ENCODE peak calls at places on chromosomes 7 and 10, in six cellular contexts. One of them, this sample, is unnamed.

GRCh38 chr7:711967-712600 is 14.4 kb upstream of the DNAAF5 start:
- DNase-seq in cardiac muscle cell: peak; percentile 36
- DNase-seq in AG04450: no peak
- DNase-seq in choroid plexus epithelial cell: no peak
- DNase-seq in psoas muscle: no peak
- DNase-seq in left ventricle myocardium inferior: no peak
- DNase-seq in this sample: no peak

GRCh38 chr10:60099998-60100747 is 193.8 kb upstream of the CCDC6 start:
- DNase-seq in cardiac muscle cell: peak; percentile 59
- DNase-seq in AG04450: peak; percentile 16
- DNase-seq in choroid plexus epithelial cell: peak; percentile 78
- DNase-seq in psoas muscle: no peak
- DNase-seq in left ventricle myocardium inferior: no peak
- DNase-seq in this sample: peak; percentile 63

GRCh38 chr10:74290703-74291102 is 139.7 kb downstream of the ADK start:
- DNase-seq in cardiac muscle cell: peak; percentile 58
- DNase-seq in AG04450: no peak
- DNase-seq in choroid plexus epithelial cell: peak; percentile 78
- DNase-seq in psoas muscle: no peak
- DNase-seq in left ventricle myocardium inferior: no peak
- DNase-seq in this sample: peak; percentile 78

GRCh38 chr7:82477733-82478515 is 34.3 kb upstream of the CACNA2D1 start:
- DNase-seq in cardiac muscle cell: no peak
- DNase-seq in AG04450: no peak
- DNase-seq in choroid plexus epithelial cell: no peak
- DNase-seq in psoas muscle: no peak
- DNase-seq in left ventricle myocardium inferior: no peak
- DNase-seq in this sample: no peak

GRCh38 chr10:58280982-58281752 is 12.2 kb downstream of the CISD1 start:
- DNase-seq in cardiac muscle cell: no peak
- DNase-seq in AG04450: no peak
- DNase-seq in choroid plexus epithelial cell: no peak
- DNase-seq in psoas muscle: no peak
- DNase-seq in left ventricle myocardium inferior: no peak
- DNase-seq in this sample: peak; percentile 34

GRCh38 chr10:127923646-127924045 is 16.7 kb downstream of the PTPRE start:
- DNase-seq in cardiac muscle cell: no peak
- DNase-seq in AG04450: no peak
- DNase-seq in choroid plexus epithelial cell: no peak
- DNase-seq in psoas muscle: no peak
- DNase-seq in left ventricle myocardium inferior: no peak
- DNase-seq in this sample: no peak

GRCh38 chr7:27175626-27176342 is 1.7 kb upstream of the HOXA10 start:
- DNase-seq in cardiac muscle cell: no peak
- DNase-seq in AG04450: no peak
- DNase-seq in choroid plexus epithelial cell: no peak
- DNase-seq in psoas muscle: no peak
- DNase-seq in left ventricle myocardium inferior: peak; percentile 2
- DNase-seq in this sample: no peak

GRCh38 chr7:76091506-76091905 is 43.6 kb downstream of the MDH2 start:
- DNase-seq in cardiac muscle cell: no peak
- DNase-seq in AG04450: no peak
- DNase-seq in choroid plexus epithelial cell: no peak
- DNase-seq in psoas muscle: no peak
- DNase-seq in left ventricle myocardium inferior: no peak
- DNase-seq in this sample: no peak

DNA sequence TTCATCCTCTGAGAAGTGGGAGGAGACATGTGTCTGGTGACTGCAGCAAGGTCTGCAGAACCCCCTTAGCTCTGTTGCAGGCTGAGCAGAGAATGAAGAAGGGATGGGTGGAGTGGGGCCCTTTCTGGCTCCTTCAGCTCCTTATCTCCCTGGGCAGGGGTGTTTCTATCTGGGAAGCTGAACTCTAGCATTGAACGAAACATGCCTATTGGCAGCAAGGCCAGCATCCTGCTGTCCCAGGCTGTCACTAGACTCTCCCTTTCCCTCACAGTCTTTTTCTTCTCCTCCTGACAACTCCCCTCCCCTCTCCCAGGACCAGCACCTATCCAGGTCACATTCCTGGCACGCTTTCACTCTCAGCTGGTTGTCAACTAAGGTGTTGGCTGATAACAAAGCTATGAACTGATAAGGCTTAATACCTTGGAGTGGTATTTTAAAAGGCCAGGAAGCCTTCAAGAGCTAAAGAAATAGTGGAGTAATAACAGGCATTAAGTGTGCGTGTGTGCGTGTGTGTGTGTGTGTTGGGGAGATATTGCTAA is 128.8 kb upstream of the FZD8 start:
- DNase-seq in cardiac muscle cell: peak; percentile 88
- DNase-seq in AG04450: no peak
- DNase-seq in choroid plexus epithelial cell: no peak
- DNase-seq in psoas muscle: no peak
- DNase-seq in left ventricle myocardium inferior: no peak
- DNase-seq in this sample: no peak
- H3K4me3 ChIP-seq in cardiac muscle cell: no peak overlapping the region
- H3K4me3 ChIP-seq in AG04450: no peak overlapping the region
- H3K4me3 ChIP-seq in choroid plexus epithelial cell: no peak overlapping the region
- H3K4me3 ChIP-seq in psoas muscle: no peak overlapping the region
- H3K4me3 ChIP-seq in left ventricle myocardium inferior: no peak overlapping the region
- H3K4me3 ChIP-seq in this sample: no peak overlapping the region

GRCh38 chr10:122029503-122030199 is 40.7 kb downstream of the TACC2 start:
- DNase-seq in cardiac muscle cell: no peak
- DNase-seq in AG04450: no peak
- DNase-seq in choroid plexus epithelial cell: no peak
- DNase-seq in psoas muscle: no peak
- DNase-seq in left ventricle myocardium inferior: peak; percentile 56
- DNase-seq in this sample: peak; percentile 28
- TF ChIP-seq CTCF in cardiac muscle cell: no peak
- TF ChIP-seq CTCF in AG04450: peak; percentile 20
- TF ChIP-seq CTCF in choroid plexus epithelial cell: peak; percentile 9
- TF ChIP-seq CTCF in psoas muscle: no peak
- TF ChIP-seq CTCF in left ventricle myocardium inferior: no peak
- TF ChIP-seq CTCF in this sample: no peak

GRCh38 chr10:78035437-78035836 is 1.8 kb downstream of the RPS24 start:
- DNase-seq in cardiac muscle cell: no peak
- DNase-seq in AG04450: no peak
- DNase-seq in choroid plexus epithelial cell: no peak
- DNase-seq in psoas muscle: no peak
- DNase-seq in left ventricle myocardium inferior: no peak
- DNase-seq in this sample: no peak
- H3K4me3 ChIP-seq in cardiac muscle cell: no peak overlapping the region
- H3K4me3 ChIP-seq in AG04450: peak overlapping the region; percentile 99
- H3K4me3 ChIP-seq in choroid plexus epithelial cell: no peak overlapping the region
- H3K4me3 ChIP-seq in psoas muscle: peak overlapping the region; percentile 84
- H3K4me3 ChIP-seq in left ventricle myocardium inferior: no peak overlapping the region
- H3K4me3 ChIP-seq in this sample: peak overlapping the region; percentile 98

DNA sequence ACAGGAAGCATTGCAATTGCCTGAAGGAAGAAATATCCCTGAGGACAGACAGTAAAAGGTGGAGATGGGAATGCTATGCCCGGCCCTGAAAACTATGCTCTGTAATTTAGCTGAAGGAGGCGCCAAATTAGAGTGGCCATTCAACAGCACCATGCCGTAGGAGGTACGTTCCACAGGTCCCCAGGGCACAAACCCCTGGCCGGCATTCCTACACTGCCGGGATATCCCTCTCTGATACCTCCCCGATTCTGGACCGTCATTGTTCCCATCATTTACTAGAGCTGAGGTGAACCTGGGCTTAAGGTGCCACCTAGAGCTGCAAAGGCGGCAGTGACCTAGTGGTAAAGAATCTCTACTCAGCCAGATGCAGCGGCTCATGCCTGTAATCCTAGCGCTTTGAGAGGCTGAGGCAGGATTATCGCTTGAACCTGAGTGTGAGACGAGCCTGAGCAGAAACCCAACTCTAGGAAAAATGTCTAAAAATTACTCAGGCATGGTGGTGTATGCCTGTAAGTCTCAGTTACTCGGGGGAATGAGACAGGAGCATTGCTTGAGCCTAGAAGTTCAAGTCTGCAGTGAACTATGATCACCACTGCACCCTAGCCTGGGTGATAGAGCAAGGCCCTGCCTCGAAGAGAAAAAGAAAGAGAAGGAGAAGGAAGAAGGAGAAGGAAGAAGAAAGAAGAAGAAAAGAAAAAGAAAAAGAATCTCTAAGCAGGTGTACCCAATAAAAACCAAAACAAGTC is 53.0 kb upstream of the TNKS2 start:
- DNase-seq in cardiac muscle cell: peak; percentile 52
- DNase-seq in AG04450: no peak
- DNase-seq in choroid plexus epithelial cell: peak; percentile 54
- DNase-seq in psoas muscle: no peak
- DNase-seq in left ventricle myocardium inferior: no peak
- DNase-seq in this sample: peak; percentile 12
- TF ChIP-seq CTCF in cardiac muscle cell: peak; percentile 41
- TF ChIP-seq CTCF in AG04450: peak; percentile 31
- TF ChIP-seq CTCF in choroid plexus epithelial cell: peak; percentile 59
- TF ChIP-seq CTCF in psoas muscle: peak; percentile 45
- TF ChIP-seq CTCF in left ventricle myocardium inferior: peak; percentile 51
- TF ChIP-seq CTCF in this sample: peak; percentile 43

GRCh38 chr10:104337985-104338735 is at the start of gene ITPRIP:
- DNase-seq in cardiac muscle cell: peak; percentile 78
- DNase-seq in AG04450: no peak
- DNase-seq in choroid plexus epithelial cell: peak; percentile 93
- DNase-seq in psoas muscle: peak; percentile 76
- DNase-seq in left ventricle myocardium inferior: peak; percentile 74
- DNase-seq in this sample: peak; percentile 86

GRCh38 chr10:104337527-104337984 is 709 bp downstream of the ITPRIP start:
- DNase-seq in cardiac muscle cell: no peak
- DNase-seq in AG04450: no peak
- DNase-seq in choroid plexus epithelial cell: peak; percentile 59
- DNase-seq in psoas muscle: no peak
- DNase-seq in left ventricle myocardium inferior: no peak
- DNase-seq in this sample: peak; percentile 38

GRCh38 chr10:104334561-104334960 is 3.7 kb downstream of the ITPRIP start:
- DNase-seq in cardiac muscle cell: no peak
- DNase-seq in AG04450: no peak
- DNase-seq in choroid plexus epithelial cell: no peak
- DNase-seq in psoas muscle: no peak
- DNase-seq in left ventricle myocardium inferior: no peak
- DNase-seq in this sample: no peak

GRCh38 chr10:104334965-104335650 is 3.2 kb downstream of the ITPRIP start:
- DNase-seq in cardiac muscle cell: no peak
- DNase-seq in AG04450: no peak
- DNase-seq in choroid plexus epithelial cell: peak; percentile 42
- DNase-seq in psoas muscle: no peak
- DNase-seq in left ventricle myocardium inferior: no peak
- DNase-seq in this sample: no peak

GRCh38 chr10:104336829-104337526 is 1.3 kb downstream of the ITPRIP start:
- DNase-seq in cardiac muscle cell: no peak
- DNase-seq in AG04450: no peak
- DNase-seq in choroid plexus epithelial cell: peak; percentile 87
- DNase-seq in psoas muscle: no peak
- DNase-seq in left ventricle myocardium inferior: no peak
- DNase-seq in this sample: peak; percentile 93
- H3K4me3 ChIP-seq in cardiac muscle cell: peak overlapping the region; percentile 85
- H3K4me3 ChIP-seq in AG04450: peak overlapping the region; percentile 87
- H3K4me3 ChIP-seq in choroid plexus epithelial cell: peak overlapping the region; percentile 98
- H3K4me3 ChIP-seq in psoas muscle: peak overlapping the region; percentile 89
- H3K4me3 ChIP-seq in left ventricle myocardium inferior: peak overlapping the region; percentile 97
- H3K4me3 ChIP-seq in this sample: peak overlapping the region; percentile 93

GRCh38 chr10:92239600-92240288 is 51.1 kb downstream of the CPEB3 start:
- DNase-seq in cardiac muscle cell: peak; percentile 61
- DNase-seq in AG04450: no peak
- DNase-seq in choroid plexus epithelial cell: peak; percentile 23
- DNase-seq in psoas muscle: peak; percentile 54
- DNase-seq in left ventricle myocardium inferior: peak; percentile 46
- DNase-seq in this sample: peak; percentile 22
- TF ChIP-seq CTCF in cardiac muscle cell: no peak
- TF ChIP-seq CTCF in AG04450: no peak
- TF ChIP-seq CTCF in choroid plexus epithelial cell: no peak
- TF ChIP-seq CTCF in psoas muscle: no peak
- TF ChIP-seq CTCF in left ventricle myocardium inferior: no peak
- TF ChIP-seq CTCF in this sample: no peak

GRCh38 chr10:21511931-21512330 is 13.6 kb downstream of the SKIDA1 start:
- DNase-seq in cardiac muscle cell: no peak
- DNase-seq in AG04450: no peak
- DNase-seq in choroid plexus epithelial cell: no peak
- DNase-seq in psoas muscle: no peak
- DNase-seq in left ventricle myocardium inferior: no peak
- DNase-seq in this sample: no peak
- H3K4me3 ChIP-seq in cardiac muscle cell: peak overlapping the region; percentile 78
- H3K4me3 ChIP-seq in AG04450: no peak overlapping the region
- H3K4me3 ChIP-seq in choroid plexus epithelial cell: no peak overlapping the region
- H3K4me3 ChIP-seq in psoas muscle: no peak overlapping the region
- H3K4me3 ChIP-seq in left ventricle myocardium inferior: no peak overlapping the region
- H3K4me3 ChIP-seq in this sample: peak overlapping the region; percentile 30

GRCh38 chr7:155214328-155214986 is 83.2 kb upstream of the INSIG1 start:
- DNase-seq in cardiac muscle cell: no peak
- DNase-seq in AG04450: no peak
- DNase-seq in choroid plexus epithelial cell: no peak
- DNase-seq in psoas muscle: no peak
- DNase-seq in left ventricle myocardium inferior: no peak
- DNase-seq in this sample: peak; percentile 66

GRCh38 chr7:155217629-155218028 is 80.0 kb upstream of the INSIG1 start:
- DNase-seq in cardiac muscle cell: no peak
- DNase-seq in AG04450: no peak
- DNase-seq in choroid plexus epithelial cell: no peak
- DNase-seq in psoas muscle: no peak
- DNase-seq in left ventricle myocardium inferior: no peak
- DNase-seq in this sample: no peak

GRCh38 chr7:155215576-155216325 is 81.9 kb upstream of the INSIG1 start:
- DNase-seq in cardiac muscle cell: no peak
- DNase-seq in AG04450: no peak
- DNase-seq in choroid plexus epithelial cell: no peak
- DNase-seq in psoas muscle: no peak
- DNase-seq in left ventricle myocardium inferior: no peak
- DNase-seq in this sample: no peak

GRCh38 chr7:155218276-155219153 is 79.2 kb upstream of the INSIG1 start:
- DNase-seq in cardiac muscle cell: no peak
- DNase-seq in AG04450: no peak
- DNase-seq in choroid plexus epithelial cell: no peak
- DNase-seq in psoas muscle: no peak
- DNase-seq in left ventricle myocardium inferior: no peak
- DNase-seq in this sample: no peak

DNA sequence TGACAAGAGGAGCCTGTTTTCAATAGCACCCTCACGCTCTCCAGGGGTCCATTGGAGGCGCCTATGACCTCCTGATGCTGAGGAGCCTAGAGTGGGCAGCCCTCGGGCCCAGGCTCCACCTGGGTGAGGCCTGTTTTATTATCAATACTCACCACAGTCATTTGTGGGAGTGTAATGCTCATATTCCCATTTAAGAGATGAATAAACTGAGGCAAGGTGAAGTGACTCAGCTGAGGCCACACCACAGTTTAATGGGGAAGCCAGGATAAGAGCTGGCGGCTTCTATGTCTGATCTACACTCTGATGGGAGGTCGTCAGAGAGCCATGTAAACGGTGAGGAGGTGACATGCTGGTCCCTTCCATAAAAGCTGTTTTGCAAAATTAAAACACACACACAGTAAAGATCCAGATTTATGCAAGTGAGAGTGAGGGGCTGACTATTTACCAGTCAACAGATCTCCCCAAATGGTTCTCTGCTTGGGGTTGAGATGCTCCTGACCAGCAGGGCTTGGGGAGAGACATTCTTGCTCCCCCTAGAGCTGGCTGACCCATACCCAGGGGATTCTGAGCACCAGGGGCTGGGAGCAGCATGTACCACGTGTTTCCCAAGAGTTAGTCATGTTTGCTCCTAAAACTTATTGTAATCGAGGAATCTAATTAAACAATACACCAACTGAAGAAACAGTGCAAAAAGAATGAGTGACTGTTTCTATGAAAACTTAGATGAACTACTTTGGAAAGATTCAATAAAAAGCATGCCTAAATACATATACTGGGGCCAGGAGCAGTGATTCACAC is 81.0 kb upstream of the INSIG1 start:
- DNase-seq in cardiac muscle cell: no peak
- DNase-seq in AG04450: no peak
- DNase-seq in choroid plexus epithelial cell: no peak
- DNase-seq in psoas muscle: no peak
- DNase-seq in left ventricle myocardium inferior: no peak
- DNase-seq in this sample: peak; percentile 25
- TF ChIP-seq CTCF in cardiac muscle cell: peak; percentile 9
- TF ChIP-seq CTCF in AG04450: no peak
- TF ChIP-seq CTCF in choroid plexus epithelial cell: peak; percentile 26
- TF ChIP-seq CTCF in psoas muscle: no peak
- TF ChIP-seq CTCF in left ventricle myocardium inferior: no peak
- TF ChIP-seq CTCF in this sample: no peak

This sample was measured in AG10803.